ENCODE peak calls at places on chromosome 19, in eight cellular contexts. One of them, this sample, is unnamed.

GRCh38 chr19:10159610-10160009 is 35.1 kb downstream of the DNMT1 start:
- DNase-seq in T-helper 9 cell: no peak
- DNase-seq in GM23248: no peak
- DNase-seq in NCI-H2171 treated with DMSO at 0.1 percent for 48 hours: no peak
- DNase-seq in AG09319: no peak
- DNase-seq in naive thymus-derived CD4-positive, alpha-beta T cell: no peak
- DNase-seq in cardiac fibroblast: no peak
- DNase-seq in mesenchymal stem cell: no peak
- DNase-seq in this sample: no peak

GRCh38 chr19:850221-850978 is 1.7 kb upstream of the ELANE start:
- DNase-seq in NCI-H2171 treated with DMSO at 0.1 percent for 48 hours: no peak
- DNase-seq in cardiac fibroblast: peak
- DNase-seq in mesenchymal stem cell: peak
- DNase-seq in T-helper 9 cell: no peak
- DNase-seq in GM23248: peak
- DNase-seq in AG09319: peak
- DNase-seq in naive thymus-derived CD4-positive, alpha-beta T cell: no peak
- DNase-seq in this sample: peak

GRCh38 chr19:33898062-33898677 is 101.5 kb downstream of the KCTD15 start:
- DNase-seq in naive thymus-derived CD4-positive, alpha-beta T cell: no peak
- DNase-seq in GM23248: no peak
- DNase-seq in AG09319: no peak
- DNase-seq in T-helper 9 cell: no peak
- DNase-seq in cardiac fibroblast: no peak
- DNase-seq in mesenchymal stem cell: no peak
- DNase-seq in NCI-H2171 treated with DMSO at 0.1 percent for 48 hours: no peak
- DNase-seq in this sample: no peak

GRCh38 chr19:4776436-4777205 is 14.9 kb upstream of the FEM1A start:
- DNase-seq in AG09319: no peak
- DNase-seq in cardiac fibroblast: no peak
- DNase-seq in NCI-H2171 treated with DMSO at 0.1 percent for 48 hours: no peak
- DNase-seq in mesenchymal stem cell: no peak
- DNase-seq in GM23248: peak
- DNase-seq in T-helper 9 cell: no peak
- DNase-seq in naive thymus-derived CD4-positive, alpha-beta T cell: no peak
- DNase-seq in this sample: no peak

GRCh38 chr19:38691938-38692457 is 44.5 kb downstream of the ACTN4 start:
- DNase-seq in T-helper 9 cell: no peak
- DNase-seq in cardiac fibroblast: peak
- DNase-seq in AG09319: peak
- DNase-seq in NCI-H2171 treated with DMSO at 0.1 percent for 48 hours: no peak
- DNase-seq in mesenchymal stem cell: peak
- DNase-seq in GM23248: peak
- DNase-seq in naive thymus-derived CD4-positive, alpha-beta T cell: no peak
- DNase-seq in this sample: peak

GRCh38 chr19:11480081-11480926 is 542 bp downstream of the ELAVL3 start:
- DNase-seq in NCI-H2171 treated with DMSO at 0.1 percent for 48 hours: no peak
- DNase-seq in T-helper 9 cell: no peak
- DNase-seq in naive thymus-derived CD4-positive, alpha-beta T cell: no peak
- DNase-seq in AG09319: no peak
- DNase-seq in GM23248: no peak
- DNase-seq in mesenchymal stem cell: no peak
- DNase-seq in cardiac fibroblast: no peak
- DNase-seq in this sample: no peak

GRCh38 chr19:12675377-12675776 is 6.3 kb downstream of the DHPS start:
- DNase-seq in AG09319: no peak
- DNase-seq in cardiac fibroblast: no peak
- DNase-seq in mesenchymal stem cell: no peak
- DNase-seq in T-helper 9 cell: no peak
- DNase-seq in GM23248: no peak
- DNase-seq in naive thymus-derived CD4-positive, alpha-beta T cell: no peak
- DNase-seq in NCI-H2171 treated with DMSO at 0.1 percent for 48 hours: no peak
- DNase-seq in this sample: no peak

GRCh38 chr19:18233224-18233825 is 7.1 kb upstream of the PDE4C start:
- DNase-seq in T-helper 9 cell: peak
- DNase-seq in NCI-H2171 treated with DMSO at 0.1 percent for 48 hours: peak
- DNase-seq in mesenchymal stem cell: peak
- DNase-seq in naive thymus-derived CD4-positive, alpha-beta T cell: peak
- DNase-seq in AG09319: no peak
- DNase-seq in cardiac fibroblast: peak
- DNase-seq in GM23248: peak
- DNase-seq in this sample: peak

GRCh38 chr19:18847516-18848463 is 16.0 kb downstream of the UPF1 start:
- DNase-seq in T-helper 9 cell: no peak
- DNase-seq in naive thymus-derived CD4-positive, alpha-beta T cell: no peak
- DNase-seq in cardiac fibroblast: peak
- DNase-seq in NCI-H2171 treated with DMSO at 0.1 percent for 48 hours: no peak
- DNase-seq in mesenchymal stem cell: no peak
- DNase-seq in AG09319: peak
- DNase-seq in GM23248: peak
- DNase-seq in this sample: peak

GRCh38 chr19:3807131-3807480 is 20.9 kb upstream of the MATK start:
- DNase-seq in AG09319: no peak
- DNase-seq in mesenchymal stem cell: no peak
- DNase-seq in cardiac fibroblast: no peak
- DNase-seq in naive thymus-derived CD4-positive, alpha-beta T cell: no peak
- DNase-seq in T-helper 9 cell: no peak
- DNase-seq in NCI-H2171 treated with DMSO at 0.1 percent for 48 hours: no peak
- DNase-seq in GM23248: no peak
- DNase-seq in this sample: no peak

GRCh38 chr19:16316506-16316882 is 8.1 kb upstream of the KLF2 start:
- DNase-seq in mesenchymal stem cell: no peak
- DNase-seq in AG09319: no peak
- DNase-seq in T-helper 9 cell: no peak
- DNase-seq in NCI-H2171 treated with DMSO at 0.1 percent for 48 hours: no peak
- DNase-seq in naive thymus-derived CD4-positive, alpha-beta T cell: no peak
- DNase-seq in cardiac fibroblast: no peak
- DNase-seq in GM23248: no peak
- DNase-seq in this sample: no peak

GRCh38 chr19:18649371-18650047 is 12.7 kb downstream of the KLHL26 start:
- DNase-seq in naive thymus-derived CD4-positive, alpha-beta T cell: no peak
- DNase-seq in cardiac fibroblast: no peak
- DNase-seq in AG09319: no peak
- DNase-seq in mesenchymal stem cell: peak
- DNase-seq in NCI-H2171 treated with DMSO at 0.1 percent for 48 hours: no peak
- DNase-seq in T-helper 9 cell: no peak
- DNase-seq in GM23248: peak
- DNase-seq in this sample: no peak

GRCh38 chr19:54164369-54165068 is 5.0 kb upstream of the LENG1 start:
- DNase-seq in AG09319: no peak
- DNase-seq in naive thymus-derived CD4-positive, alpha-beta T cell: no peak
- DNase-seq in NCI-H2171 treated with DMSO at 0.1 percent for 48 hours: no peak
- DNase-seq in cardiac fibroblast: peak
- DNase-seq in T-helper 9 cell: peak
- DNase-seq in GM23248: peak
- DNase-seq in mesenchymal stem cell: peak
- DNase-seq in this sample: peak

GRCh38 chr19:41939861-41940442 is 11.7 kb upstream of the ERFL start:
- DNase-seq in T-helper 9 cell: peak
- DNase-seq in cardiac fibroblast: no peak
- DNase-seq in NCI-H2171 treated with DMSO at 0.1 percent for 48 hours: no peak
- DNase-seq in AG09319: no peak
- DNase-seq in naive thymus-derived CD4-positive, alpha-beta T cell: peak
- DNase-seq in GM23248: peak
- DNase-seq in mesenchymal stem cell: no peak
- DNase-seq in this sample: peak

GRCh38 chr19:6997679-6998445 is 23.4 kb downstream of the MBD3L2B start:
- DNase-seq in NCI-H2171 treated with DMSO at 0.1 percent for 48 hours: no peak
- DNase-seq in GM23248: peak
- DNase-seq in mesenchymal stem cell: no peak
- DNase-seq in cardiac fibroblast: peak
- DNase-seq in naive thymus-derived CD4-positive, alpha-beta T cell: no peak
- DNase-seq in T-helper 9 cell: no peak
- DNase-seq in AG09319: no peak
- DNase-seq in this sample: peak

GRCh38 chr19:15293751-15294505 is 38.4 kb downstream of the BRD4 start:
- DNase-seq in NCI-H2171 treated with DMSO at 0.1 percent for 48 hours: no peak
- DNase-seq in mesenchymal stem cell: peak
- DNase-seq in AG09319: no peak
- DNase-seq in T-helper 9 cell: no peak
- DNase-seq in naive thymus-derived CD4-positive, alpha-beta T cell: no peak
- DNase-seq in GM23248: peak
- DNase-seq in cardiac fibroblast: peak
- DNase-seq in this sample: peak

GRCh38 chr19:46495789-46496099 is at the start of gene PNMA8B:
- DNase-seq in GM23248: peak
- DNase-seq in cardiac fibroblast: peak
- DNase-seq in T-helper 9 cell: no peak
- DNase-seq in AG09319: no peak
- DNase-seq in naive thymus-derived CD4-positive, alpha-beta T cell: peak
- DNase-seq in NCI-H2171 treated with DMSO at 0.1 percent for 48 hours: peak
- DNase-seq in mesenchymal stem cell: peak
- DNase-seq in this sample: peak

GRCh38 chr19:15418112-15418587 is 638 bp downstream of the AKAP8L start:
- DNase-seq in NCI-H2171 treated with DMSO at 0.1 percent for 48 hours: peak
- DNase-seq in mesenchymal stem cell: no peak
- DNase-seq in naive thymus-derived CD4-positive, alpha-beta T cell: no peak
- DNase-seq in cardiac fibroblast: peak
- DNase-seq in GM23248: peak
- DNase-seq in AG09319: peak
- DNase-seq in T-helper 9 cell: no peak
- DNase-seq in this sample: peak

GRCh38 chr19:30473334-30473867 is 101.2 kb downstream of the ZNF536 start:
- DNase-seq in naive thymus-derived CD4-positive, alpha-beta T cell: no peak
- DNase-seq in GM23248: no peak
- DNase-seq in cardiac fibroblast: no peak
- DNase-seq in NCI-H2171 treated with DMSO at 0.1 percent for 48 hours: no peak
- DNase-seq in AG09319: no peak
- DNase-seq in mesenchymal stem cell: no peak
- DNase-seq in T-helper 9 cell: no peak
- DNase-seq in this sample: no peak

GRCh38 chr19:8585894-8586750 is 8.9 kb upstream of the MYO1F start:
- DNase-seq in NCI-H2171 treated with DMSO at 0.1 percent for 48 hours: peak
- DNase-seq in AG09319: no peak
- DNase-seq in cardiac fibroblast: peak
- DNase-seq in naive thymus-derived CD4-positive, alpha-beta T cell: no peak
- DNase-seq in T-helper 9 cell: peak
- DNase-seq in mesenchymal stem cell: peak
- DNase-seq in GM23248: peak
- DNase-seq in this sample: peak

GRCh38 chr19:18388328-18389094 is 2.6 kb downstream of the GDF15 start:
- DNase-seq in NCI-H2171 treated with DMSO at 0.1 percent for 48 hours: peak
- DNase-seq in naive thymus-derived CD4-positive, alpha-beta T cell: peak
- DNase-seq in GM23248: peak
- DNase-seq in mesenchymal stem cell: peak
- DNase-seq in T-helper 9 cell: peak
- DNase-seq in AG09319: no peak
- DNase-seq in cardiac fibroblast: peak
- DNase-seq in this sample: peak

GRCh38 chr19:13790354-13790753 is 4.9 kb upstream of the ZSWIM4 start:
- DNase-seq in NCI-H2171 treated with DMSO at 0.1 percent for 48 hours: no peak
- DNase-seq in naive thymus-derived CD4-positive, alpha-beta T cell: no peak
- DNase-seq in cardiac fibroblast: peak
- DNase-seq in AG09319: no peak
- DNase-seq in mesenchymal stem cell: no peak
- DNase-seq in T-helper 9 cell: no peak
- DNase-seq in GM23248: no peak
- DNase-seq in this sample: no peak

GRCh38 chr19:30696514-30696913 is 324.3 kb downstream of the ZNF536 start:
- DNase-seq in T-helper 9 cell: no peak
- DNase-seq in mesenchymal stem cell: no peak
- DNase-seq in GM23248: no peak
- DNase-seq in AG09319: no peak
- DNase-seq in naive thymus-derived CD4-positive, alpha-beta T cell: no peak
- DNase-seq in NCI-H2171 treated with DMSO at 0.1 percent for 48 hours: no peak
- DNase-seq in cardiac fibroblast: no peak
- DNase-seq in this sample: no peak

GRCh38 chr19:27774337-27774736 is 1438.6 kb downstream of the UQCRFS1 start:
- DNase-seq in T-helper 9 cell: no peak
- DNase-seq in naive thymus-derived CD4-positive, alpha-beta T cell: no peak
- DNase-seq in mesenchymal stem cell: no peak
- DNase-seq in AG09319: no peak
- DNase-seq in cardiac fibroblast: peak
- DNase-seq in NCI-H2171 treated with DMSO at 0.1 percent for 48 hours: peak
- DNase-seq in GM23248: peak
- DNase-seq in this sample: no peak

GRCh38 chr19:50551713-50552187 is 16.5 kb downstream of the LRRC4B start:
- DNase-seq in GM23248: peak
- DNase-seq in mesenchymal stem cell: no peak
- DNase-seq in T-helper 9 cell: no peak
- DNase-seq in NCI-H2171 treated with DMSO at 0.1 percent for 48 hours: peak
- DNase-seq in AG09319: no peak
- DNase-seq in cardiac fibroblast: no peak
- DNase-seq in naive thymus-derived CD4-positive, alpha-beta T cell: no peak
- DNase-seq in this sample: peak

GRCh38 chr19:45020071-45020470 is 18.8 kb upstream of the CLASRP start:
- DNase-seq in T-helper 9 cell: no peak
- DNase-seq in naive thymus-derived CD4-positive, alpha-beta T cell: no peak
- DNase-seq in AG09319: no peak
- DNase-seq in cardiac fibroblast: no peak
- DNase-seq in NCI-H2171 treated with DMSO at 0.1 percent for 48 hours: no peak
- DNase-seq in mesenchymal stem cell: no peak
- DNase-seq in GM23248: no peak
- DNase-seq in this sample: no peak